ENCODE peak calls at places on chromosomes 11 and 22, in ten cellular contexts. W, H, L, D, X, A, T, J, N and Q are unnamed samples.

GRCh38 chr22:47165338-47165931 is 403.0 kb downstream of the TBC1D22A start:
- DNase-seq in W (no peak), N (no peak), T (peak; percentile 48), D (no peak), J (no peak), L (no peak), X (no peak), A (no peak), H (no peak), Q (no peak)

GRCh38 chr11:114562166-114562916 is 2.7 kb upstream of the NXPE1 start:
- DNase-seq in H (no peak), D (peak; percentile 71), X (no peak), N (no peak), W (no peak), A (no peak), L (no peak), J (no peak), T (no peak), Q (no peak)

GRCh38 chr22:49103314-49104052 is 724.2 kb downstream of the BRD1 start:
- DNase-seq in A (no peak), D (no peak), H (no peak), T (no peak), W (no peak), N (no peak), L (no peak), X (no peak), J (no peak), Q (no peak)

GRCh38 chr11:80898910-80899309 is 1458.1 kb upstream of the TENM4 start:
- DNase-seq in A (no peak), T (no peak), D (no peak), X (no peak), N (no peak), J (no peak), L (no peak), W (no peak), H (no peak), Q (no peak)

GRCh38 chr11:88402192-88402715 is 64.7 kb upstream of the CTSC start:
- DNase-seq in N (no peak), H (peak; percentile 95), W (no peak), D (peak; percentile 80), L (peak; percentile 5), X (no peak), A (no peak), J (no peak), T (no peak), Q (no peak)

GRCh38 chr11:65411681-65412070 is 10.9 kb upstream of the NEAT1 start:
- DNase-seq in X (no peak), H (no peak), N (no peak), D (no peak), W (no peak), A (no peak), T (no peak), L (no peak), J (no peak), Q (no peak)

GRCh38 chr11:65781962-65782815 is 1.4 kb upstream of the AP5B1 start:
- DNase-seq in X (no peak), L (no peak), H (no peak), W (no peak), T (no peak), N (no peak), A (no peak), J (no peak), D (no peak), Q (no peak)

GRCh38 chr22:28435271-28435825 is 244.3 kb downstream of the TTC28 start:
- DNase-seq in H (no peak), N (no peak), D (no peak), T (peak; percentile 60), W (no peak), X (no peak), L (peak; percentile 64), J (no peak), A (no peak), Q (no peak)

GRCh38 chr22:43179151-43179910 is 7.6 kb downstream of the TTLL12 start:
- DNase-seq in X (no peak), H (no peak), D (no peak), L (no peak), J (no peak), W (no peak), T (no peak), A (no peak), N (no peak), Q (no peak)

GRCh38 chr11:76719281-76719680 is 48.7 kb upstream of the LRRC32 start:
- DNase-seq in H (no peak), N (no peak), L (no peak), T (no peak), D (no peak), J (no peak), X (no peak), W (no peak), A (no peak), Q (no peak)

GRCh38 chr11:21056644-21057043 is 387.3 kb downstream of the NELL1 start:
- DNase-seq in D (no peak), H (no peak), T (no peak), L (no peak), W (no peak), A (no peak), N (no peak), J (no peak), X (no peak), Q (no peak)

GRCh38 chr11:117426297-117426685 is 98.6 kb downstream of the CEP164 start:
- DNase-seq in A (peak; percentile 59), J (peak; percentile 85), L (peak; percentile 78), X (peak; percentile 52), W (peak; percentile 77), N (peak; percentile 91), T (peak; percentile 93), D (peak; percentile 50), H (peak; percentile 60), Q (peak; percentile 87)

GRCh38 chr11:43268161-43268560 is 43.6 kb upstream of the API5 start:
- DNase-seq in T (no peak), D (no peak), H (no peak), J (no peak), W (no peak), A (no peak), L (no peak), X (no peak), N (no peak), Q (no peak)

GRCh38 chr11:91846002-91846401 is 378.6 kb upstream of the FAT3 start:
- DNase-seq in A (no peak), H (no peak), J (no peak), T (no peak), X (no peak), L (no peak), N (no peak), D (no peak), W (no peak), Q (no peak)

GRCh38 chr11:34405079-34405858 is 33.5 kb upstream of the CAT start:
- DNase-seq in X (no peak), N (no peak), A (no peak), T (no peak), J (no peak), D (peak; percentile 43), H (peak; percentile 43), L (no peak), W (no peak), Q (no peak)

GRCh38 chr11:12414641-12415040 is 37.3 kb downstream of the PARVA start:
- DNase-seq in N (no peak), W (no peak), X (no peak), J (no peak), H (no peak), D (no peak), L (no peak), A (no peak), T (no peak), Q (no peak)
- TF ChIP-seq CTCF in N (no peak), W (no peak), X (no peak), J (no peak), H (no peak), D (no peak), L (no peak), A (no peak), T (no peak), Q (no peak)

DNA sequence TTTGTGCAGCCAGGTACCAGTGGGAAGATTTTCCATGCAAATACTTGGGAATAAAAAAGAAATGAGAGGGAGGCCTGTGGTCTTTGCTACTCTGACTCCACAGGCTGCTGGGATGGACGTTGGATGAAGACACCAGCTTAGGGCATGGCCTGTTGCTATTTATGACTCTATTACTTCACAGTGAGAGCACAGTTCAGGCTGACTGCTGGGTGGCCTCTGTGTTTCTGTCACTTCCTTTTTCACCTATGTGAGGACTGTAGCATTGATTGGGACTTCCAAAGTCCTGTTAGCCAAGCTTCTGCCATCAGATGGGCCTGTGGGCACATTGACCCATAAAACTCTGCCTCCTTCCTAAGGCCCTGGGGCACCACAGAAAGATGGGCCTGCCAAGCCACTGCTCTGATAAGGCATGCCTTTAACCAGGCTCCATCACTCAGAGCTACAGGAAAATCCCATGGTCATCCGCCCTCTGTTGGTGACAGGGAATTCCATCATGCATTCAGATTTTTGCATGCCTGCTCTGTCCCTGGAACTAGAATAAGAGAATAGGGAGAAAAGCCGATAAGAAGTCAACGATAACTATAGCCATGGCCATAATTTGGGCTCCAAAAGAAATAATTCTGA is 64.6 kb downstream of the KCNJ1 start:
- DNase-seq in L (no peak), W (no peak), H (peak; percentile 41), D (peak; percentile 42), A (no peak), X (no peak), J (no peak), T (no peak), N (no peak), Q (peak; percentile 43)
- TF ChIP-seq CTCF in L (no peak), W (peak; percentile 35), H (peak; percentile 59), D (peak; percentile 54), A (no peak), X (no peak), J (peak; percentile 20), T (peak; percentile 21), N (peak; percentile 63), Q (peak; percentile 38)

GRCh38 chr22:38570841-38571364 is 920 bp upstream of the DMC1 start:
- DNase-seq in X (peak; percentile 42), W (peak; percentile 68), H (peak; percentile 36), J (peak; percentile 23), L (peak; percentile 38), D (peak; percentile 47), A (peak; percentile 42), N (peak; percentile 12), T (peak; percentile 62), Q (peak; percentile 15)
- TF ChIP-seq CTCF in X (no peak), W (no peak), H (peak; percentile 3), J (no peak), L (no peak), D (no peak), A (no peak), N (no peak), T (no peak), Q (no peak)

GRCh38 chr22:19998991-19999820 is 17.4 kb downstream of the ARVCF start:
- DNase-seq in L (peak; percentile 55), W (no peak), X (no peak), J (no peak), H (no peak), D (no peak), T (no peak), N (no peak), A (no peak), Q (no peak)
- TF ChIP-seq CTCF in L (no peak), W (no peak), X (no peak), J (no peak), H (no peak), D (no peak), T (no peak), N (no peak), A (no peak), Q (no peak)